ENCODE peak calls at places on chromosomes 5 and 9, in six cellular contexts. One of them, this sample, is unnamed.

GRCh38 chr5:56264417-56265025 is 31.4 kb upstream of the ANKRD55 start:
- DNase-seq in uterus: no peak
- DNase-seq in GM23338: peak
- DNase-seq in T-helper 9 cell: peak
- DNase-seq in activated CD4-positive, alpha-beta T cell treated with anti-CD3 and anti-CD28 coated beads, Interleukin-2, amount 50 U/mL, for 48 hours: peak
- DNase-seq in T47D: no peak
- DNase-seq in this sample: peak

GRCh38 chr5:146016764-146017484 is 80.5 kb downstream of the SH3RF2 start:
- DNase-seq in uterus: no peak
- DNase-seq in GM23338: no peak
- DNase-seq in T-helper 9 cell: no peak
- DNase-seq in activated CD4-positive, alpha-beta T cell treated with anti-CD3 and anti-CD28 coated beads, Interleukin-2, amount 50 U/mL, for 48 hours: no peak
- DNase-seq in T47D: no peak
- DNase-seq in this sample: no peak

GRCh38 chr5:158380661-158381060 is 521.7 kb upstream of the CLINT1 start:
- DNase-seq in uterus: no peak
- DNase-seq in GM23338: no peak
- DNase-seq in T-helper 9 cell: no peak
- DNase-seq in activated CD4-positive, alpha-beta T cell treated with anti-CD3 and anti-CD28 coated beads, Interleukin-2, amount 50 U/mL, for 48 hours: no peak
- DNase-seq in T47D: no peak
- DNase-seq in this sample: no peak

GRCh38 chr9:1946506-1946905 is 68.6 kb upstream of the SMARCA2 start:
- DNase-seq in uterus: no peak
- DNase-seq in GM23338: no peak
- DNase-seq in T-helper 9 cell: no peak
- DNase-seq in activated CD4-positive, alpha-beta T cell treated with anti-CD3 and anti-CD28 coated beads, Interleukin-2, amount 50 U/mL, for 48 hours: no peak
- DNase-seq in T47D: no peak
- DNase-seq in this sample: no peak

GRCh38 chr5:67245259-67245846 is 48.8 kb upstream of the CD180 start:
- DNase-seq in uterus: no peak
- DNase-seq in GM23338: no peak
- DNase-seq in T-helper 9 cell: no peak
- DNase-seq in activated CD4-positive, alpha-beta T cell treated with anti-CD3 and anti-CD28 coated beads, Interleukin-2, amount 50 U/mL, for 48 hours: no peak
- DNase-seq in T47D: no peak
- DNase-seq in this sample: no peak

GRCh38 chr5:68548959-68549676 is 333.6 kb downstream of the PIK3R1 start:
- DNase-seq in uterus: peak
- DNase-seq in GM23338: no peak
- DNase-seq in T-helper 9 cell: no peak
- DNase-seq in activated CD4-positive, alpha-beta T cell treated with anti-CD3 and anti-CD28 coated beads, Interleukin-2, amount 50 U/mL, for 48 hours: no peak
- DNase-seq in T47D: no peak
- DNase-seq in this sample: peak

GRCh38 chr5:134451618-134452505 is 40.2 kb upstream of the CDKN2AIPNL start:
- DNase-seq in uterus: peak
- DNase-seq in GM23338: no peak
- DNase-seq in T-helper 9 cell: no peak
- DNase-seq in activated CD4-positive, alpha-beta T cell treated with anti-CD3 and anti-CD28 coated beads, Interleukin-2, amount 50 U/mL, for 48 hours: no peak
- DNase-seq in T47D: peak
- DNase-seq in this sample: peak

GRCh38 chr9:134670042-134670525 is 28.5 kb downstream of the COL5A1 start:
- DNase-seq in uterus: no peak
- DNase-seq in GM23338: no peak
- DNase-seq in T-helper 9 cell: no peak
- DNase-seq in activated CD4-positive, alpha-beta T cell treated with anti-CD3 and anti-CD28 coated beads, Interleukin-2, amount 50 U/mL, for 48 hours: no peak
- DNase-seq in T47D: no peak
- DNase-seq in this sample: peak

This sample was measured in cardiac muscle cell.